ENCODE peak calls at places on chromosomes 13 and 19, in ten cellular contexts. One of them, this sample, is unnamed.

GRCh38 chr13:78192721-78193120 is 274.1 kb upstream of the EDNRB start:
- DNase-seq in Peyer's patch: no peak
- DNase-seq in GM23248: peak
- DNase-seq in adipocyte: peak
- DNase-seq in stromal cell of bone marrow: peak
- DNase-seq in retina: no peak
- DNase-seq in neuronal stem cell: no peak
- DNase-seq in AG08396: peak
- DNase-seq in CD8-positive, alpha-beta memory T cell: no peak
- DNase-seq in fibroblast of the aortic adventitia: peak
- DNase-seq in this sample: no peak

GRCh38 chr19:49084206-49085019 is 838 bp upstream of the SNRNP70 start:
- DNase-seq in retina: no peak
- DNase-seq in neuronal stem cell: no peak
- DNase-seq in stromal cell of bone marrow: no peak
- DNase-seq in GM23248: no peak
- DNase-seq in AG08396: no peak
- DNase-seq in adipocyte: no peak
- DNase-seq in CD8-positive, alpha-beta memory T cell: no peak
- DNase-seq in Peyer's patch: no peak
- DNase-seq in fibroblast of the aortic adventitia: no peak
- DNase-seq in this sample: no peak

GRCh38 chr13:78816592-78816991 is 157.6 kb upstream of the OBI1 start:
- DNase-seq in adipocyte: no peak
- DNase-seq in retina: no peak
- DNase-seq in CD8-positive, alpha-beta memory T cell: no peak
- DNase-seq in Peyer's patch: no peak
- DNase-seq in GM23248: no peak
- DNase-seq in stromal cell of bone marrow: no peak
- DNase-seq in AG08396: no peak
- DNase-seq in fibroblast of the aortic adventitia: no peak
- DNase-seq in neuronal stem cell: no peak
- DNase-seq in this sample: no peak

GRCh38 chr13:84616864-84617263 is 734.6 kb upstream of the SLITRK1 start:
- DNase-seq in GM23248: no peak
- DNase-seq in Peyer's patch: no peak
- DNase-seq in fibroblast of the aortic adventitia: no peak
- DNase-seq in AG08396: no peak
- DNase-seq in neuronal stem cell: no peak
- DNase-seq in adipocyte: no peak
- DNase-seq in CD8-positive, alpha-beta memory T cell: no peak
- DNase-seq in stromal cell of bone marrow: no peak
- DNase-seq in retina: no peak
- DNase-seq in this sample: no peak

GRCh38 chr13:76610819-76611415 is 275.3 kb downstream of the KCTD12 start:
- DNase-seq in retina: no peak
- DNase-seq in GM23248: no peak
- DNase-seq in stromal cell of bone marrow: no peak
- DNase-seq in neuronal stem cell: no peak
- DNase-seq in AG08396: no peak
- DNase-seq in CD8-positive, alpha-beta memory T cell: no peak
- DNase-seq in fibroblast of the aortic adventitia: peak
- DNase-seq in Peyer's patch: no peak
- DNase-seq in adipocyte: no peak
- DNase-seq in this sample: no peak

GRCh38 chr19:5434970-5435641 is 20.1 kb upstream of the ZNRF4 start:
- DNase-seq in AG08396: peak
- DNase-seq in stromal cell of bone marrow: peak
- DNase-seq in GM23248: peak
- DNase-seq in adipocyte: peak
- DNase-seq in CD8-positive, alpha-beta memory T cell: no peak
- DNase-seq in neuronal stem cell: no peak
- DNase-seq in fibroblast of the aortic adventitia: peak
- DNase-seq in retina: no peak
- DNase-seq in Peyer's patch: no peak
- DNase-seq in this sample: no peak

GRCh38 chr13:59931621-59932020 is 232.1 kb downstream of the DIAPH3 start:
- DNase-seq in adipocyte: no peak
- DNase-seq in GM23248: no peak
- DNase-seq in fibroblast of the aortic adventitia: no peak
- DNase-seq in stromal cell of bone marrow: no peak
- DNase-seq in Peyer's patch: no peak
- DNase-seq in retina: no peak
- DNase-seq in CD8-positive, alpha-beta memory T cell: no peak
- DNase-seq in neuronal stem cell: no peak
- DNase-seq in AG08396: no peak
- DNase-seq in this sample: no peak

GRCh38 chr19:6668696-6669095 is 1.3 kb downstream of the TNFSF14 start:
- DNase-seq in Peyer's patch: no peak
- DNase-seq in fibroblast of the aortic adventitia: no peak
- DNase-seq in GM23248: no peak
- DNase-seq in adipocyte: no peak
- DNase-seq in CD8-positive, alpha-beta memory T cell: peak
- DNase-seq in neuronal stem cell: no peak
- DNase-seq in retina: no peak
- DNase-seq in AG08396: no peak
- DNase-seq in stromal cell of bone marrow: no peak
- DNase-seq in this sample: no peak

GRCh38 chr13:73090116-73090811 is 31.5 kb downstream of the KLF5 start:
- DNase-seq in retina: no peak
- DNase-seq in adipocyte: peak
- DNase-seq in AG08396: peak
- DNase-seq in neuronal stem cell: no peak
- DNase-seq in GM23248: peak
- DNase-seq in stromal cell of bone marrow: no peak
- DNase-seq in CD8-positive, alpha-beta memory T cell: no peak
- DNase-seq in fibroblast of the aortic adventitia: peak
- DNase-seq in Peyer's patch: no peak
- DNase-seq in this sample: no peak

GRCh38 chr13:46598140-46598819 is 45.3 kb downstream of the LRCH1 start:
- DNase-seq in adipocyte: no peak
- DNase-seq in GM23248: no peak
- DNase-seq in stromal cell of bone marrow: no peak
- DNase-seq in fibroblast of the aortic adventitia: no peak
- DNase-seq in CD8-positive, alpha-beta memory T cell: no peak
- DNase-seq in AG08396: no peak
- DNase-seq in retina: no peak
- DNase-seq in neuronal stem cell: no peak
- DNase-seq in Peyer's patch: no peak
- DNase-seq in this sample: no peak

GRCh38 chr19:1151917-1152601 is 22.0 kb downstream of the SBNO2 start:
- DNase-seq in Peyer's patch: no peak
- DNase-seq in AG08396: no peak
- DNase-seq in neuronal stem cell: no peak
- DNase-seq in retina: no peak
- DNase-seq in stromal cell of bone marrow: no peak
- DNase-seq in CD8-positive, alpha-beta memory T cell: no peak
- DNase-seq in adipocyte: no peak
- DNase-seq in fibroblast of the aortic adventitia: peak
- DNase-seq in GM23248: peak
- DNase-seq in this sample: no peak

GRCh38 chr19:50252111-50252886 is 48.9 kb downstream of the MYH14 start:
- DNase-seq in neuronal stem cell: no peak
- DNase-seq in Peyer's patch: no peak
- DNase-seq in CD8-positive, alpha-beta memory T cell: peak
- DNase-seq in fibroblast of the aortic adventitia: no peak
- DNase-seq in adipocyte: peak
- DNase-seq in GM23248: peak
- DNase-seq in AG08396: no peak
- DNase-seq in stromal cell of bone marrow: no peak
- DNase-seq in retina: no peak
- DNase-seq in this sample: peak

GRCh38 chr13:28754698-28755545 is 36.2 kb upstream of the SLC46A3 start:
- DNase-seq in Peyer's patch: no peak
- DNase-seq in retina: no peak
- DNase-seq in adipocyte: no peak
- DNase-seq in AG08396: peak
- DNase-seq in neuronal stem cell: no peak
- DNase-seq in stromal cell of bone marrow: no peak
- DNase-seq in fibroblast of the aortic adventitia: peak
- DNase-seq in GM23248: peak
- DNase-seq in CD8-positive, alpha-beta memory T cell: no peak
- DNase-seq in this sample: no peak

GRCh38 chr19:23283925-23284324 is 33.7 kb upstream of the ZNF724 start:
- DNase-seq in adipocyte: peak
- DNase-seq in Peyer's patch: peak
- DNase-seq in retina: peak
- DNase-seq in AG08396: peak
- DNase-seq in CD8-positive, alpha-beta memory T cell: peak
- DNase-seq in stromal cell of bone marrow: peak
- DNase-seq in fibroblast of the aortic adventitia: peak
- DNase-seq in neuronal stem cell: no peak
- DNase-seq in GM23248: peak
- DNase-seq in this sample: peak

GRCh38 chr13:98909016-98909415 is 68.8 kb downstream of the DOCK9 start:
- DNase-seq in CD8-positive, alpha-beta memory T cell: no peak
- DNase-seq in AG08396: peak
- DNase-seq in retina: no peak
- DNase-seq in neuronal stem cell: no peak
- DNase-seq in stromal cell of bone marrow: no peak
- DNase-seq in adipocyte: no peak
- DNase-seq in GM23248: peak
- DNase-seq in Peyer's patch: no peak
- DNase-seq in fibroblast of the aortic adventitia: peak
- DNase-seq in this sample: no peak

GRCh38 chr13:112870737-112871287 is 98.2 kb upstream of the MCF2L start:
- DNase-seq in CD8-positive, alpha-beta memory T cell: no peak
- DNase-seq in Peyer's patch: no peak
- DNase-seq in stromal cell of bone marrow: no peak
- DNase-seq in retina: no peak
- DNase-seq in GM23248: no peak
- DNase-seq in adipocyte: no peak
- DNase-seq in fibroblast of the aortic adventitia: no peak
- DNase-seq in neuronal stem cell: no peak
- DNase-seq in AG08396: no peak
- DNase-seq in this sample: no peak

GRCh38 chr19:33325920-33326319 is 23.6 kb upstream of the CEBPA start:
- DNase-seq in GM23248: peak
- DNase-seq in stromal cell of bone marrow: peak
- DNase-seq in retina: no peak
- DNase-seq in Peyer's patch: no peak
- DNase-seq in AG08396: no peak
- DNase-seq in adipocyte: no peak
- DNase-seq in CD8-positive, alpha-beta memory T cell: no peak
- DNase-seq in neuronal stem cell: no peak
- DNase-seq in fibroblast of the aortic adventitia: peak
- DNase-seq in this sample: no peak

GRCh38 chr19:17358395-17358794 is 18.7 kb downstream of the PLVAP start:
- DNase-seq in neuronal stem cell: no peak
- DNase-seq in CD8-positive, alpha-beta memory T cell: no peak
- DNase-seq in retina: no peak
- DNase-seq in fibroblast of the aortic adventitia: no peak
- DNase-seq in adipocyte: no peak
- DNase-seq in Peyer's patch: no peak
- DNase-seq in GM23248: peak
- DNase-seq in AG08396: no peak
- DNase-seq in stromal cell of bone marrow: no peak
- DNase-seq in this sample: no peak

GRCh38 chr13:106029901-106030300 is 505.6 kb downstream of the EFNB2 start:
- DNase-seq in Peyer's patch: no peak
- DNase-seq in GM23248: no peak
- DNase-seq in fibroblast of the aortic adventitia: no peak
- DNase-seq in stromal cell of bone marrow: no peak
- DNase-seq in neuronal stem cell: no peak
- DNase-seq in retina: no peak
- DNase-seq in adipocyte: no peak
- DNase-seq in AG08396: no peak
- DNase-seq in CD8-positive, alpha-beta memory T cell: no peak
- DNase-seq in this sample: no peak

GRCh38 chr19:4227771-4228170 is 1.6 kb upstream of the EBI3 start:
- DNase-seq in CD8-positive, alpha-beta memory T cell: no peak
- DNase-seq in Peyer's patch: no peak
- DNase-seq in fibroblast of the aortic adventitia: no peak
- DNase-seq in AG08396: no peak
- DNase-seq in adipocyte: no peak
- DNase-seq in stromal cell of bone marrow: no peak
- DNase-seq in retina: no peak
- DNase-seq in neuronal stem cell: no peak
- DNase-seq in GM23248: no peak
- DNase-seq in this sample: no peak

GRCh38 chr13:108003626-108004025 is 211.7 kb downstream of the LIG4 start:
- DNase-seq in CD8-positive, alpha-beta memory T cell: no peak
- DNase-seq in GM23248: no peak
- DNase-seq in stromal cell of bone marrow: no peak
- DNase-seq in Peyer's patch: no peak
- DNase-seq in retina: no peak
- DNase-seq in neuronal stem cell: no peak
- DNase-seq in adipocyte: no peak
- DNase-seq in fibroblast of the aortic adventitia: no peak
- DNase-seq in AG08396: no peak
- DNase-seq in this sample: peak

GRCh38 chr13:113448885-113449692 is 4.2 kb downstream of the ADPRHL1 start:
- DNase-seq in stromal cell of bone marrow: peak
- DNase-seq in neuronal stem cell: no peak
- DNase-seq in GM23248: peak
- DNase-seq in Peyer's patch: peak
- DNase-seq in fibroblast of the aortic adventitia: peak
- DNase-seq in adipocyte: no peak
- DNase-seq in CD8-positive, alpha-beta memory T cell: peak
- DNase-seq in retina: no peak
- DNase-seq in AG08396: no peak
- DNase-seq in this sample: no peak

GRCh38 chr13:113816248-113816924 is 47.5 kb downstream of the GAS6 start:
- DNase-seq in Peyer's patch: no peak
- DNase-seq in retina: no peak
- DNase-seq in stromal cell of bone marrow: no peak
- DNase-seq in adipocyte: no peak
- DNase-seq in CD8-positive, alpha-beta memory T cell: no peak
- DNase-seq in GM23248: peak
- DNase-seq in fibroblast of the aortic adventitia: no peak
- DNase-seq in neuronal stem cell: no peak
- DNase-seq in AG08396: peak
- DNase-seq in this sample: no peak

GRCh38 chr13:29471551-29471950 is 123.9 kb downstream of the SLC7A1 start:
- DNase-seq in retina: no peak
- DNase-seq in stromal cell of bone marrow: no peak
- DNase-seq in adipocyte: no peak
- DNase-seq in fibroblast of the aortic adventitia: no peak
- DNase-seq in AG08396: no peak
- DNase-seq in CD8-positive, alpha-beta memory T cell: no peak
- DNase-seq in GM23248: no peak
- DNase-seq in Peyer's patch: no peak
- DNase-seq in neuronal stem cell: no peak
- DNase-seq in this sample: no peak

GRCh38 chr19:610801-611505 is 21.3 kb downstream of the HCN2 start:
- DNase-seq in AG08396: peak
- DNase-seq in CD8-positive, alpha-beta memory T cell: peak
- DNase-seq in neuronal stem cell: no peak
- DNase-seq in fibroblast of the aortic adventitia: no peak
- DNase-seq in GM23248: peak
- DNase-seq in adipocyte: peak
- DNase-seq in Peyer's patch: no peak
- DNase-seq in stromal cell of bone marrow: peak
- DNase-seq in retina: peak
- DNase-seq in this sample: no peak

This sample was measured in neural progenitor cell.